ENCODE peak calls at places on chromosomes 2 and 18, in six cellular contexts. One of them, this sample, is unnamed.

GRCh38 chr18:13318644-13319501 is 100.3 kb downstream of the LDLRAD4 start:
- DNase-seq in lung: peak
- DNase-seq in fibroblast of mammary gland: no peak
- DNase-seq in fibroblast of pulmonary artery: no peak
- DNase-seq in K562: no peak
- DNase-seq in lower lobe of right lung: no peak
- DNase-seq in this sample: no peak

GRCh38 chr2:84486436-84487115 is 27.5 kb upstream of the SUCLG1 start:
- DNase-seq in fibroblast of mammary gland: peak
- DNase-seq in lung: peak
- DNase-seq in K562: no peak
- DNase-seq in fibroblast of pulmonary artery: peak
- DNase-seq in lower lobe of right lung: no peak
- DNase-seq in this sample: no peak

GRCh38 chr2:128798502-128799283 is 480.0 kb upstream of the HS6ST1 start:
- DNase-seq in lung: no peak
- DNase-seq in K562: no peak
- DNase-seq in fibroblast of pulmonary artery: no peak
- DNase-seq in fibroblast of mammary gland: no peak
- DNase-seq in lower lobe of right lung: no peak
- DNase-seq in this sample: no peak

GRCh38 chr2:46686811-46687210 is 207.4 kb downstream of the TMEM247 start:
- DNase-seq in fibroblast of mammary gland: no peak
- DNase-seq in lung: no peak
- DNase-seq in fibroblast of pulmonary artery: no peak
- DNase-seq in lower lobe of right lung: no peak
- DNase-seq in K562: no peak
- DNase-seq in this sample: no peak

GRCh38 chr18:22935431-22935830 is 2.3 kb downstream of the RBBP8 start:
- DNase-seq in K562: peak
- DNase-seq in fibroblast of pulmonary artery: peak
- DNase-seq in lung: no peak
- DNase-seq in fibroblast of mammary gland: no peak
- DNase-seq in lower lobe of right lung: no peak
- DNase-seq in this sample: no peak

GRCh38 chr2:144671695-144672094 is 151.8 kb upstream of the ZEB2 start:
- DNase-seq in fibroblast of pulmonary artery: no peak
- DNase-seq in lung: no peak
- DNase-seq in fibroblast of mammary gland: peak
- DNase-seq in lower lobe of right lung: peak
- DNase-seq in K562: peak
- DNase-seq in this sample: no peak

GRCh38 chr18:37261246-37261927 is 304.2 kb downstream of the CELF4 start:
- DNase-seq in lower lobe of right lung: no peak
- DNase-seq in K562: no peak
- DNase-seq in lung: no peak
- DNase-seq in fibroblast of mammary gland: no peak
- DNase-seq in fibroblast of pulmonary artery: no peak
- DNase-seq in this sample: no peak

GRCh38 chr2:207467716-207468347 is 61.9 kb upstream of the CREB1 start:
- DNase-seq in lower lobe of right lung: no peak
- DNase-seq in lung: no peak
- DNase-seq in fibroblast of pulmonary artery: peak
- DNase-seq in fibroblast of mammary gland: peak
- DNase-seq in K562: no peak
- DNase-seq in this sample: no peak

GRCh38 chr2:3728104-3729054 is 25.0 kb downstream of the DCDC2C start:
- DNase-seq in fibroblast of mammary gland: peak
- DNase-seq in K562: peak
- DNase-seq in lung: no peak
- DNase-seq in lower lobe of right lung: no peak
- DNase-seq in fibroblast of pulmonary artery: peak
- DNase-seq in this sample: peak

GRCh38 chr2:12577567-12577966 is 139.2 kb upstream of the TRIB2 start:
- DNase-seq in lower lobe of right lung: no peak
- DNase-seq in fibroblast of mammary gland: no peak
- DNase-seq in K562: peak
- DNase-seq in lung: no peak
- DNase-seq in fibroblast of pulmonary artery: no peak
- DNase-seq in this sample: no peak

GRCh38 chr2:72893594-72894319 is 6.5 kb downstream of the SPR start:
- DNase-seq in fibroblast of pulmonary artery: peak
- DNase-seq in lower lobe of right lung: no peak
- DNase-seq in fibroblast of mammary gland: peak
- DNase-seq in K562: peak
- DNase-seq in lung: no peak
- DNase-seq in this sample: peak

GRCh38 chr2:231648579-231649174 is 56.0 kb downstream of the TEX44 start:
- DNase-seq in fibroblast of pulmonary artery: peak
- DNase-seq in fibroblast of mammary gland: peak
- DNase-seq in K562: no peak
- DNase-seq in lower lobe of right lung: peak
- DNase-seq in lung: peak
- DNase-seq in this sample: peak
- TF ChIP-seq CTCF in fibroblast of pulmonary artery: peak
- TF ChIP-seq CTCF in fibroblast of mammary gland: peak
- TF ChIP-seq CTCF in K562: peak
- TF ChIP-seq CTCF in lower lobe of right lung: peak
- TF ChIP-seq CTCF in lung: peak
- TF ChIP-seq CTCF in this sample: peak

DNA sequence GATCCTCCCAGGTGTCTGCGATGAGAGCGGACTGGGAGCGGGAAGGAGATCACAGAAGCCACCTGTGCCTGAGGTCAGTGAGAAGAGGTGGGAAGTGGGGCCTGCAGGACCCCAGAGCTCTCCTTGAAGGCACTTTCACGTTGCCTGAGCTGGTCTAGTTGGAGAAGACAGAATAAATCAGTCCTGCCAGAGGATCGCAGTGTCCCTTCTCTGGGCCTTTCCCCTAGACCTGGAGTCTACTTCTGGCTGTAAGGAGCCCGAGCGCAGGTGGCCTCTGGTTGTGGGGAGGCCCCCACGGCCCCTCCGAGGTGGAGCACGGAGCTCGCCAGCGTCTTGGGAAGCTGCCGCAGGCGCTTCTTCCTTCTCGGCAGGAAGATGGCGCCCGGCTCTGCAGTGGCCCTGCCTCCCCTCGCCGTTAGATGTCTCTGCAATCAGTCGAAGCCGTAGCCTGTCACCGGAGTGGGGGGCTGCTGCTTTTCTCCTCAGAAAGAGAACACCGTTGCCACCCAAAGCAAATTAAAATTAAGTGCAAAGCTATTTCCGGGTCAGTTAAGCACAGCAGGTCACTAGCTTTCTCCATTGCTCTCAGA is 212.0 kb upstream of the MYT1L start:
- DNase-seq in lung: no peak
- DNase-seq in fibroblast of mammary gland: no peak
- DNase-seq in fibroblast of pulmonary artery: no peak
- DNase-seq in lower lobe of right lung: no peak
- DNase-seq in K562: peak
- DNase-seq in this sample: no peak
- TF ChIP-seq CTCF in lung: no peak
- TF ChIP-seq CTCF in fibroblast of mammary gland: no peak
- TF ChIP-seq CTCF in fibroblast of pulmonary artery: no peak
- TF ChIP-seq CTCF in lower lobe of right lung: no peak
- TF ChIP-seq CTCF in K562: peak
- TF ChIP-seq CTCF in this sample: no peak

DNA sequence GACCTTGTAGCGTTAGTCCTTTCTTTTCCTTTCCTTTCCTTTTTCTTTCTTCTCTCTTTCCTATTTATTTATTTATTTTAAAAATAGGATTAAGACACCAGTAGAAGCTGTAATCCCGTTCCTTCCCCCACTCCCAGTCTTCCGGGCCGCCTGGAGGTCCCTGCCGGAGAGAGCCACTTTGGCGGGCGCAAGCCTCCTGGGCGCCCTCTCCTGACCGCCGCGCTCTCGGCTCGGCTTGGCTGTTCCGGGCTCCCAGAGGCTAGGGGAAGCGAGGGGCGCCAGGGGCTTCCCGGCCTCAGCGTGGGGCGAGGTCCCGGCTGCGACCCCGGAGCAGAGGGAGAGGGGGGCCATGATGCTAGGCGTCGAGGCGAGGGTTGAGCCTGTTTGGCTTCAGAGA is 10.9 kb downstream of the MEIS1 start:
- DNase-seq in fibroblast of pulmonary artery: no peak
- DNase-seq in lower lobe of right lung: peak
- DNase-seq in K562: no peak
- DNase-seq in fibroblast of mammary gland: peak
- DNase-seq in lung: no peak
- DNase-seq in this sample: peak
- TF ChIP-seq CTCF in fibroblast of pulmonary artery: no peak
- TF ChIP-seq CTCF in lower lobe of right lung: no peak
- TF ChIP-seq CTCF in K562: no peak
- TF ChIP-seq CTCF in fibroblast of mammary gland: peak
- TF ChIP-seq CTCF in lung: no peak
- TF ChIP-seq CTCF in this sample: no peak

GRCh38 chr2:10552220-10552870 is 104.2 kb upstream of the ODC1 start:
- DNase-seq in fibroblast of pulmonary artery: no peak
- DNase-seq in K562: no peak
- DNase-seq in fibroblast of mammary gland: no peak
- DNase-seq in lung: no peak
- DNase-seq in lower lobe of right lung: no peak
- DNase-seq in this sample: no peak
- TF ChIP-seq CTCF in fibroblast of pulmonary artery: no peak
- TF ChIP-seq CTCF in K562: no peak
- TF ChIP-seq CTCF in fibroblast of mammary gland: peak
- TF ChIP-seq CTCF in lung: no peak
- TF ChIP-seq CTCF in lower lobe of right lung: no peak
- TF ChIP-seq CTCF in this sample: no peak

DNA sequence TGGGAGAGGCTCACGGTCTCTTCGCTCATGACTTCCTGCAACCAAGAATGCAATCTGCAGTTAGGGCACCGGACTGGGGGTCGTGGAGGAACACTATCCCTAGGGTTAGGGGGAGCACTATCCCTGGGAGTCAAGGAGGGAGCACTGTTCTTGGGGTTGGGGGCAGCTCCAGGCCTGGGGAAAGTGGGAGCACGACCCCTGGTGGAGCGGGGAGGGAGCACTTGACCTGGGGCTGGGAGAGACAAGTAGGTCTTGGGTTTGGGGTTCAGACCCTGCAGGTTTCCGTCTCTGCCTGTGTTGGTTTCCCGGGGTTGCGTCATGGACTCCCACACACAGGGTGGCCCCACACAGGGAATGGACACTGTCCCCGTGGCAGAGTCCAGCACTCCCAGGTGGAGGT is 133.6 kb downstream of the TPO start:
- DNase-seq in fibroblast of mammary gland: no peak
- DNase-seq in lung: no peak
- DNase-seq in fibroblast of pulmonary artery: no peak
- DNase-seq in K562: peak
- DNase-seq in lower lobe of right lung: no peak
- DNase-seq in this sample: no peak
- TF ChIP-seq CTCF in fibroblast of mammary gland: peak
- TF ChIP-seq CTCF in lung: no peak
- TF ChIP-seq CTCF in fibroblast of pulmonary artery: peak
- TF ChIP-seq CTCF in K562: peak
- TF ChIP-seq CTCF in lower lobe of right lung: no peak
- TF ChIP-seq CTCF in this sample: no peak

GRCh38 chr2:193581807-193582206 is 1387.1 kb upstream of the TMEFF2 start:
- DNase-seq in lung: no peak
- DNase-seq in lower lobe of right lung: no peak
- DNase-seq in fibroblast of pulmonary artery: no peak
- DNase-seq in K562: no peak
- DNase-seq in fibroblast of mammary gland: no peak
- DNase-seq in this sample: no peak

GRCh38 chr2:193580176-193580950 is 1385.6 kb upstream of the TMEFF2 start:
- DNase-seq in fibroblast of mammary gland: no peak
- DNase-seq in lower lobe of right lung: no peak
- DNase-seq in lung: no peak
- DNase-seq in fibroblast of pulmonary artery: peak
- DNase-seq in K562: no peak
- DNase-seq in this sample: no peak

GRCh38 chr2:193584001-193584400 is 1389.3 kb upstream of the TMEFF2 start:
- DNase-seq in lung: no peak
- DNase-seq in lower lobe of right lung: no peak
- DNase-seq in fibroblast of mammary gland: peak
- DNase-seq in K562: peak
- DNase-seq in fibroblast of pulmonary artery: peak
- DNase-seq in this sample: peak

GRCh38 chr2:193584522-193584938 is 1389.8 kb upstream of the TMEFF2 start:
- DNase-seq in lower lobe of right lung: no peak
- DNase-seq in lung: no peak
- DNase-seq in fibroblast of mammary gland: peak
- DNase-seq in K562: peak
- DNase-seq in fibroblast of pulmonary artery: peak
- DNase-seq in this sample: peak
- TF ChIP-seq CTCF in lower lobe of right lung: no peak
- TF ChIP-seq CTCF in lung: no peak
- TF ChIP-seq CTCF in fibroblast of mammary gland: peak
- TF ChIP-seq CTCF in K562: no peak
- TF ChIP-seq CTCF in fibroblast of pulmonary artery: peak
- TF ChIP-seq CTCF in this sample: peak